ENCODE peak calls at places on chromosomes 1 and 21, in eight cellular contexts. I, A, E, D, P, K, Y and T are unnamed samples.

GRCh38 chr1:171286032-171286705 is 27.8 kb upstream of the FMO4 start:
- DNase-seq in I (no peak), A (no peak), E (no peak), D (peak; percentile 1), P (no peak), K (peak; percentile 13), Y (peak; percentile 6), T (no peak)

GRCh38 chr1:24906760-24907490 is 23.2 kb downstream of the RUNX3 start:
- DNase-seq in I (no peak), A (peak; percentile 62), E (no peak), D (no peak), P (no peak), K (no peak), Y (no peak), T (no peak)

GRCh38 chr1:111903148-111903857 is 86.2 kb downstream of the KCND3 start:
- DNase-seq in I (no peak), A (no peak), E (no peak), D (no peak), P (no peak), K (no peak), Y (no peak), T (no peak)

GRCh38 chr1:24381256-24381655 is 32.3 kb downstream of the STPG1 start:
- DNase-seq in I (no peak), A (no peak), E (no peak), D (no peak), P (no peak), K (no peak), Y (no peak), T (no peak)

GRCh38 chr1:33338495-33339211 is 17.8 kb upstream of the A3GALT2 start:
- DNase-seq in I (no peak), A (peak; percentile 78), E (peak; percentile 61), D (peak; percentile 78), P (peak; percentile 86), K (peak; percentile 97), Y (peak; percentile 98), T (no peak)

GRCh38 chr1:180270767-180271639 is 40.9 kb downstream of the LHX4 start:
- DNase-seq in I (no peak), A (no peak), E (no peak), D (peak; percentile 69), P (no peak), K (peak; percentile 84), Y (peak; percentile 70), T (no peak)

GRCh38 chr1:204651843-204652421 is 33.6 kb downstream of the LRRN2 start:
- DNase-seq in I (no peak), A (no peak), E (no peak), D (no peak), P (no peak), K (no peak), Y (no peak), T (no peak)

GRCh38 chr1:202192770-202193613 is 607 bp upstream of the LGR6 start:
- DNase-seq in I (peak; percentile 47), A (peak; percentile 79), E (peak; percentile 68), D (peak; percentile 42), P (no peak), K (peak; percentile 59), Y (peak; percentile 53), T (no peak)

GRCh38 chr1:201068976-201069375 is 43.2 kb downstream of the CACNA1S start:
- DNase-seq in I (no peak), A (peak; percentile 25), E (no peak), D (no peak), P (no peak), K (no peak), Y (no peak), T (no peak)

GRCh38 chr1:21652937-21653743 is 16.0 kb downstream of the RAP1GAP start:
- DNase-seq in I (no peak), A (no peak), E (no peak), D (no peak), P (no peak), K (no peak), Y (no peak), T (no peak)

GRCh38 chr1:109719337-109719837 is 7.3 kb downstream of the GSTM5 start:
- DNase-seq in I (no peak), A (no peak), E (no peak), D (peak; percentile 25), P (no peak), K (peak; percentile 64), Y (peak; percentile 79), T (no peak)

GRCh38 chr1:109716121-109716520 is 4.1 kb downstream of the GSTM5 start:
- DNase-seq in I (no peak), A (no peak), E (no peak), D (no peak), P (no peak), K (no peak), Y (no peak), T (no peak)

GRCh38 chr1:109717729-109718128 is 5.7 kb downstream of the GSTM5 start:
- DNase-seq in I (no peak), A (no peak), E (no peak), D (no peak), P (no peak), K (no peak), Y (no peak), T (no peak)

GRCh38 chr1:109716570-109717090 is 4.6 kb downstream of the GSTM5 start:
- DNase-seq in I (no peak), A (no peak), E (no peak), D (no peak), P (no peak), K (no peak), Y (no peak), T (no peak)

DNA sequence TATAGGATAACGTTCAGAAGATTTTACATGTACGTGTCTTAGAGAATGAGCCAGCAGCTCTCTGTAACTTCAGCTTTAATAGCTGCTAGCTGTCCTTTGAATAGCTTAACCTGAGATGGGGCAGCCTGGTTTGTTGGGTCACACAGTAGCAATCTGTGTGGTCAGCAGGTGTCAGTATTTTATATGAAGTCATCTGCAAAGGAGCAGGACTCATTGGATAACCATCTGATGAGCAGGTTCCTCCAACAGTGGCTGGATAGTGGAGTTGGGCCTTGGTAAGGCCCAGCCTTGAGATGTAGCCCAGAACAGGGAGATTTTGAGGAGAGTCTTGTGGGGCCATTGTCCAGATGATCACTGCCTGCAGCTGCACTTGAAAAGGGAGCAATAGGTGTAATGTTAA is 6.4 kb downstream of the GSTM5 start:
- DNase-seq in I (no peak), A (no peak), E (no peak), D (no peak), P (no peak), K (no peak), Y (peak; percentile 27), T (no peak)
- TF ChIP-seq CTCF in I (no peak), A (peak; percentile 19), E (no peak), D (no peak), P (no peak), K (no peak), Y (no peak), T (no peak)

DNA sequence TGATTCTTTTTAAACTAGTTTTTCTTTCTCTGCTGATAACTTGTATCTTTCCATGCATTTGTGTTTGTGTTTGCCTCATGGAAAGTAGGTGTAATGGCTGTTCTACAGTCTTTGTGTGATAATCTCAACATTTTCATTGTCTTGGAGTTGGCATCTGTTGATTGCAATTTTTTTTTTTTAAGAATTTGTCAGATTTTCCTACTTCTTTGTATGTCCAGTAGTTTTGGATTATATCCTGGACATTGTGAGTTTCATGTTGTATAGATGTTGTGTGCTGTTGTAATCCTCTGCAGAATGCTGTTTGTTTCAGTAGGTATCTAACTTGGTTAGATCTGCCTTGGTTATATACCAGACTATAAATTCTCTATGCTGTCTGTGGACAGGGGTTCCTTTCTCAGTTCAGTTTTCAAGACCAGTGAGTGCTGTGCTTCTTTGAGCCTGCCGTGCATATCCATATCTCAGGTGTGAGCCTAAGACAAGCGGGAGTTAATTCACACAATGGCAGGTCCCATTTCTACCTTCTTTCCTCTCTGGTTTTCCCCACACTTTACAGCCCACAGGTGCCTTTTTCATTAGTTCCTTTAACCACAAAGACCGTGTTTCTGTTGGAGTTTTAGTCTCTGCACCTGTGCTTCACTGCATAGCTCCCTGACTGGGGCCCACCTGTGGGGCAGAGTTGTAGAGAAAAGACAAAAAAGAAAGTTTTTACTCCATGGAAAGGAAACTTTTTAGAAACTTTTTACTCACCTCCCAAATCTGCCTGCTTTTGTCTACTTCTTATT is 69.9 kb downstream of the ITSN1 start:
- DNase-seq in I (no peak), A (no peak), E (no peak), D (no peak), P (no peak), K (peak; percentile 20), Y (no peak), T (no peak)
- TF ChIP-seq CTCF in I (no peak), A (no peak), E (no peak), D (no peak), P (no peak), K (no peak), Y (no peak), T (no peak)

GRCh38 chr1:164702664-164703063 is 143.7 kb downstream of the PBX1 start:
- DNase-seq in I (no peak), A (no peak), E (no peak), D (no peak), P (no peak), K (no peak), Y (no peak), T (no peak)

GRCh38 chr1:164706596-164706995 is 147.6 kb downstream of the PBX1 start:
- DNase-seq in I (no peak), A (no peak), E (no peak), D (no peak), P (no peak), K (no peak), Y (peak; percentile 22), T (no peak)

GRCh38 chr1:164703415-164703814 is 144.4 kb downstream of the PBX1 start:
- DNase-seq in I (no peak), A (no peak), E (no peak), D (no peak), P (no peak), K (no peak), Y (no peak), T (no peak)

GRCh38 chr1:164703971-164704411 is 145.0 kb downstream of the PBX1 start:
- DNase-seq in I (no peak), A (no peak), E (no peak), D (no peak), P (no peak), K (no peak), Y (no peak), T (no peak)

DNA sequence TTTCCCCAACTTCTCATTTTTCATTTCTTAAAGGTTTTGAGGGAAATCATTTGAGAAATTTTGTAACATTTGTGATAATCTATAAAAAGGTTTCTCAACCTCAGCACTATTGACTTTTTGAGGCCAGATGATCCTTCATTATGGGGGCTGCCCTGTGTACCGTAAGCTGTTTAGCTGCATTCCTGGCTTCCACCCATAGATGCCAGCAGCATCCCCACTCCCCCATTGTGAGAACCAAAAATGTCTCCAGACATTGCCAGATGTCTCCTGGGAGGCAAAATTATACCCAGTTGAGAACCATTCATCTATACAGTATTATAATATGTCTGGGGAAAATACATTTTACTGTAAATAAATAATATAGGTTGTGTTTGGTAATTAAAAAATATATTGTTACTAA is 146.0 kb downstream of the PBX1 start:
- DNase-seq in I (no peak), A (no peak), E (no peak), D (no peak), P (no peak), K (no peak), Y (no peak), T (no peak)
- TF ChIP-seq CTCF in I (no peak), A (no peak), E (no peak), D (peak; percentile 58), P (no peak), K (peak; percentile 18), Y (no peak), T (no peak)

DNA sequence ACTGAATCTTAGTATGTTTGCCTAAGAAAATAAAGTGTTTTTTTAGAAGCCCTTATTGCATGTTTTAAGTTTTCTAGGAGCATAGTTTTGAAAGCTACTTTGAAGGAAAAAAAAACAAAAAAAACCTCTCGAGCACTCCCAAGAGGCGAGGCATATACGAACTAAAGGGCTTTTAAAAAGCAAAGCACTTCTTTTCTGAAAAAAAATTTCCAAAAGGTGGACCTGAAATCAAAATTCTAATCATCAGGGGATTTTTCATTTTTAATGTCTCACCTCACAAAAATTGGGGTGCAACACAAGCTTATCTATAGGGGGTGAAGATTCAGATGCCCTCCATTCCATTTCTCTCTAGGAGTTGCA is 594 bp downstream of the GLMN start:
- DNase-seq in I (no peak), A (no peak), E (no peak), D (no peak), P (no peak), K (no peak), Y (no peak), T (no peak)
- TF ChIP-seq CTCF in I (peak; percentile 47), A (no peak), E (no peak), D (no peak), P (peak; percentile 15), K (peak; percentile 12), Y (no peak), T (no peak)